ENCODE peak calls at places on chromosomes 11 and 22, in eight cellular contexts. One of them, this sample, is unnamed.

GRCh38 chr11:33980896-33981295 is 70.6 kb upstream of the CAPRIN1 start:
- DNase-seq in heart left ventricle: no peak
- DNase-seq in lower leg skin: no peak
- DNase-seq in A549: no peak
- DNase-seq in right lobe of liver: no peak
- DNase-seq in adrenal gland: no peak
- DNase-seq in breast epithelium: no peak
- DNase-seq in uterus: no peak
- DNase-seq in this sample: no peak

GRCh38 chr11:95939091-95939490 is 15.2 kb upstream of the MTMR2 start:
- DNase-seq in heart left ventricle: no peak
- DNase-seq in lower leg skin: no peak
- DNase-seq in A549: no peak
- DNase-seq in right lobe of liver: no peak
- DNase-seq in adrenal gland: no peak
- DNase-seq in breast epithelium: no peak
- DNase-seq in uterus: no peak
- DNase-seq in this sample: no peak

GRCh38 chr11:119065369-119065768 is 2.2 kb upstream of the VPS11 start:
- DNase-seq in heart left ventricle: no peak
- DNase-seq in lower leg skin: no peak
- DNase-seq in A549: peak
- DNase-seq in right lobe of liver: no peak
- DNase-seq in adrenal gland: no peak
- DNase-seq in breast epithelium: no peak
- DNase-seq in uterus: no peak
- DNase-seq in this sample: no peak

GRCh38 chr22:33789690-33790253 is 130.5 kb downstream of the LARGE1 start:
- DNase-seq in heart left ventricle: no peak
- DNase-seq in lower leg skin: no peak
- DNase-seq in A549: no peak
- DNase-seq in right lobe of liver: no peak
- DNase-seq in adrenal gland: no peak
- DNase-seq in breast epithelium: no peak
- DNase-seq in uterus: no peak
- DNase-seq in this sample: no peak

GRCh38 chr11:126791991-126792390 is 208.6 kb downstream of the KIRREL3 start:
- DNase-seq in heart left ventricle: no peak
- DNase-seq in lower leg skin: no peak
- DNase-seq in A549: no peak
- DNase-seq in right lobe of liver: no peak
- DNase-seq in adrenal gland: no peak
- DNase-seq in breast epithelium: no peak
- DNase-seq in uterus: no peak
- DNase-seq in this sample: no peak

GRCh38 chr11:71555508-71555907 is 7.3 kb downstream of the KRTAP5-9 start:
- DNase-seq in heart left ventricle: no peak
- DNase-seq in lower leg skin: no peak
- DNase-seq in A549: no peak
- DNase-seq in right lobe of liver: no peak
- DNase-seq in adrenal gland: no peak
- DNase-seq in breast epithelium: no peak
- DNase-seq in uterus: no peak
- DNase-seq in this sample: no peak

GRCh38 chr22:17724678-17725464 is 49.4 kb downstream of the BID start:
- DNase-seq in heart left ventricle: no peak
- DNase-seq in lower leg skin: no peak
- DNase-seq in A549: no peak
- DNase-seq in right lobe of liver: no peak
- DNase-seq in adrenal gland: peak
- DNase-seq in breast epithelium: no peak
- DNase-seq in uterus: no peak
- DNase-seq in this sample: no peak

GRCh38 chr11:15937601-15938361 is 418.6 kb downstream of the SOX6 start:
- DNase-seq in heart left ventricle: no peak
- DNase-seq in lower leg skin: no peak
- DNase-seq in A549: no peak
- DNase-seq in right lobe of liver: no peak
- DNase-seq in adrenal gland: no peak
- DNase-seq in breast epithelium: no peak
- DNase-seq in uterus: no peak
- DNase-seq in this sample: no peak

GRCh38 chr11:101840720-101841119 is 74.1 kb upstream of the CEP126 start:
- DNase-seq in heart left ventricle: no peak
- DNase-seq in lower leg skin: no peak
- DNase-seq in A549: no peak
- DNase-seq in right lobe of liver: no peak
- DNase-seq in adrenal gland: no peak
- DNase-seq in breast epithelium: no peak
- DNase-seq in uterus: no peak
- DNase-seq in this sample: no peak

GRCh38 chr22:32545801-32546200 is 71.2 kb downstream of the FBXO7 start:
- DNase-seq in heart left ventricle: no peak
- DNase-seq in lower leg skin: no peak
- DNase-seq in A549: no peak
- DNase-seq in right lobe of liver: no peak
- DNase-seq in adrenal gland: peak
- DNase-seq in breast epithelium: no peak
- DNase-seq in uterus: peak
- DNase-seq in this sample: no peak

GRCh38 chr11:72100462-72100861 is 2.6 kb downstream of the LAMTOR1 start:
- DNase-seq in heart left ventricle: no peak
- DNase-seq in lower leg skin: no peak
- DNase-seq in A549: no peak
- DNase-seq in right lobe of liver: no peak
- DNase-seq in adrenal gland: no peak
- DNase-seq in breast epithelium: no peak
- DNase-seq in uterus: no peak
- DNase-seq in this sample: no peak

GRCh38 chr11:73787051-73787642 is 527 bp upstream of the MRPL48 start:
- DNase-seq in heart left ventricle: no peak
- DNase-seq in lower leg skin: no peak
- DNase-seq in A549: no peak
- DNase-seq in right lobe of liver: no peak
- DNase-seq in adrenal gland: no peak
- DNase-seq in breast epithelium: no peak
- DNase-seq in uterus: no peak
- DNase-seq in this sample: no peak

GRCh38 chr11:47412152-47412746 is 3.9 kb downstream of the SLC39A13 start:
- DNase-seq in heart left ventricle: peak
- DNase-seq in lower leg skin: no peak
- DNase-seq in A549: peak
- DNase-seq in right lobe of liver: peak
- DNase-seq in adrenal gland: peak
- DNase-seq in breast epithelium: no peak
- DNase-seq in uterus: no peak
- DNase-seq in this sample: no peak

GRCh38 chr22:28407645-28408044 is 272.0 kb downstream of the TTC28 start:
- DNase-seq in heart left ventricle: no peak
- DNase-seq in lower leg skin: no peak
- DNase-seq in A549: no peak
- DNase-seq in right lobe of liver: no peak
- DNase-seq in adrenal gland: no peak
- DNase-seq in breast epithelium: no peak
- DNase-seq in uterus: no peak
- DNase-seq in this sample: no peak

GRCh38 chr11:27904358-27905055 is 203.4 kb downstream of the KIF18A start:
- DNase-seq in heart left ventricle: no peak
- DNase-seq in lower leg skin: no peak
- DNase-seq in A549: no peak
- DNase-seq in right lobe of liver: no peak
- DNase-seq in adrenal gland: no peak
- DNase-seq in breast epithelium: no peak
- DNase-seq in uterus: no peak
- DNase-seq in this sample: no peak

GRCh38 chr22:47091241-47091691 is 328.8 kb downstream of the TBC1D22A start:
- DNase-seq in heart left ventricle: no peak
- DNase-seq in lower leg skin: no peak
- DNase-seq in A549: no peak
- DNase-seq in right lobe of liver: no peak
- DNase-seq in adrenal gland: no peak
- DNase-seq in breast epithelium: no peak
- DNase-seq in uterus: no peak
- DNase-seq in this sample: no peak
- H3K4me3 ChIP-seq in heart left ventricle: peak
- H3K4me3 ChIP-seq in lower leg skin: no peak
- H3K4me3 ChIP-seq in A549: no peak
- H3K4me3 ChIP-seq in right lobe of liver: no peak
- H3K4me3 ChIP-seq in adrenal gland: peak
- H3K4me3 ChIP-seq in breast epithelium: peak
- H3K4me3 ChIP-seq in uterus: peak
- H3K4me3 ChIP-seq in this sample: no peak

GRCh38 chr11:12166299-12167092 is 56.1 kb downstream of the MICAL2 start:
- DNase-seq in heart left ventricle: no peak
- DNase-seq in lower leg skin: no peak
- DNase-seq in A549: no peak
- DNase-seq in right lobe of liver: no peak
- DNase-seq in adrenal gland: no peak
- DNase-seq in breast epithelium: no peak
- DNase-seq in uterus: no peak
- DNase-seq in this sample: no peak

GRCh38 chr11:12165237-12165875 is 55.0 kb downstream of the MICAL2 start:
- DNase-seq in heart left ventricle: no peak
- DNase-seq in lower leg skin: no peak
- DNase-seq in A549: no peak
- DNase-seq in right lobe of liver: no peak
- DNase-seq in adrenal gland: no peak
- DNase-seq in breast epithelium: no peak
- DNase-seq in uterus: no peak
- DNase-seq in this sample: no peak

GRCh38 chr11:12169822-12170221 is 59.4 kb downstream of the MICAL2 start:
- DNase-seq in heart left ventricle: no peak
- DNase-seq in lower leg skin: no peak
- DNase-seq in A549: no peak
- DNase-seq in right lobe of liver: no peak
- DNase-seq in adrenal gland: no peak
- DNase-seq in breast epithelium: no peak
- DNase-seq in uterus: no peak
- DNase-seq in this sample: no peak

GRCh38 chr11:12168114-12168513 is 57.7 kb downstream of the MICAL2 start:
- DNase-seq in heart left ventricle: no peak
- DNase-seq in lower leg skin: no peak
- DNase-seq in A549: no peak
- DNase-seq in right lobe of liver: no peak
- DNase-seq in adrenal gland: no peak
- DNase-seq in breast epithelium: no peak
- DNase-seq in uterus: no peak
- DNase-seq in this sample: no peak

DNA sequence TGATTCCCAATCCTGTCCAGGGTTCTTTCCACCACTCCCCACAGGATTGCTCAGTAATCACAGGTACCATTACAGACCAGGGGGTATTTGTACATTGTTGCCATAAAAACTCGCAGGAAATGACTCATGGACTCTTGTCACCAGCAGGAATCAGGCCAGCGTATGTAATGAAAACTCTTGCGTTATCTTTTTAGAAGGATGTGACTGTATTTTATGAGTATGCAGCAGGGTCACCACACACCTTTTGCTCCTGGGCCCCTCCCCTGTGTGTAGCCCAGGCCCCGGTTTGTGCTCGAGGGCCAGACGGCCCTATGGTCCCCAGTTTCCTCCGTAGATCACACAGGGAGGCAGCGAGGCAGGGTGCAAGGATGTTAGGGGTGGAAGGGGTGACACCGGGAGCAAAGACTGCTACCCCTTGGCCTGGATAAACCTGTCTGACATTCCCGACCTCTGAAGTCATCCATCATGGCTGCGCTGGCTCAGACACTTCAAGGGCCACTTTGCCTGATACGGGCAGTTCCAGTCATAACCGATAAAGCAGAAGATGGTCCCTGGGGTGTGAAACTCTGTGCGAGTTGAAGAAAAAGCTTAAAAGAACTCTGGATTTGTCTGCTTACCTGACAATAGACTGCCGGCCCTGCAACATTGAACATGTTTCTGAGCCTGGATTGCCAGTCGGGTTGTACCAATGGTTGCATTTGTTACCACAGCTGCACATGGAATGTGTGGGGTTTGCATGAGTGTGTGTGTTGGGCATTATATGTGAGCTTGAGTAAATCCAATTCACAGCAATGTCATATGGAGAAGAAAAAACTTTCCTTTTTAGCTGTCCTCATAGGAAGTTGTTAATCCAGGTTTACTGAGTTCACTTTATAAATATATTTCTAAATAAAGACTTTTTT is 57.0 kb downstream of the MICAL2 start:
- DNase-seq in heart left ventricle: peak
- DNase-seq in lower leg skin: no peak
- DNase-seq in A549: peak
- DNase-seq in right lobe of liver: no peak
- DNase-seq in adrenal gland: no peak
- DNase-seq in breast epithelium: no peak
- DNase-seq in uterus: no peak
- DNase-seq in this sample: no peak
- TF ChIP-seq POLR2A in heart left ventricle: no peak
- TF ChIP-seq POLR2A in lower leg skin: no peak
- TF ChIP-seq POLR2A in A549: no peak
- TF ChIP-seq POLR2A in right lobe of liver: no peak
- TF ChIP-seq POLR2A in adrenal gland: no peak
- TF ChIP-seq POLR2A in breast epithelium: no peak
- TF ChIP-seq POLR2A in uterus: no peak
- TF ChIP-seq POLR2A in this sample: no peak

GRCh38 chr11:2566223-2567025 is 121.6 kb downstream of the KCNQ1 start:
- DNase-seq in heart left ventricle: peak
- DNase-seq in lower leg skin: no peak
- DNase-seq in A549: no peak
- DNase-seq in right lobe of liver: peak
- DNase-seq in adrenal gland: peak
- DNase-seq in breast epithelium: no peak
- DNase-seq in uterus: no peak
- DNase-seq in this sample: no peak
- TF ChIP-seq CTCF in heart left ventricle: no peak
- TF ChIP-seq CTCF in lower leg skin: no peak
- TF ChIP-seq CTCF in A549: no peak
- TF ChIP-seq CTCF in right lobe of liver: no peak
- TF ChIP-seq CTCF in adrenal gland: no peak
- TF ChIP-seq CTCF in breast epithelium: no peak
- TF ChIP-seq CTCF in uterus: peak
- TF ChIP-seq CTCF in this sample: no peak

DNA sequence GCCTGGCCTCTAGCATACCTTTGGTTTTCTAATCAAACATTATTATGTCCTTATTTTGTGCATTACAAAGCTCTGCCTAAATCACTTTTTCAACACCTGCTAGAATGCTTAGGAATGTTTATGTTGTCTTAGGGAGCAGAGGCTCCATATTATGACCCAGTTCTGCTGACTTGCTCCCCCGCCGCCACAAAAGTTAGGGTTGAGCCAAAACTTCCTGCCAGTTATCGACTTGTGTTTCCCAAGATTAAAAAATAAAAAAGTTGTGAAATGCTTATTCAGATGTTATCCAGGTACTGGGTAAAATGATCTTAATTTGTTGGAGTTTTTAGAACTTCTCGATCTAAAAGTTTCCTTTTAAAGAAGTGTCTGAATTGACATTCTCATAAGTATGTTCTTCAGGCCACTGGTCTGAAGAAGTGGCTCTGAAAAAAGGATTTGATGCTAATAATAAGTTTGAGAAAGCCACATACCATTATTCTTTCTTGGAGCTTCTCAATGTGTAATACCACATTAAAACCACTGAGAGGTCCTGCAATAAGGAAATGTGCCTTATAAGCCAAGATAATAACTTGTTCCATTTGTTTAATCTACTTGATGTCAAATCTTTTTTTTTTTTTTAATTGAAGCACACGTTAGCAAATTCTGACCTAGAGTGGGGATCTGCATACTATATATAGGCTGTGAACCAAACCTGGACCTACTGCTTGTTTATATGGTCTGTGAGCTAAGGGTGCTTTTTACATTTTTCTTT is 2.2 kb downstream of the RNF185 start:
- DNase-seq in heart left ventricle: no peak
- DNase-seq in lower leg skin: no peak
- DNase-seq in A549: no peak
- DNase-seq in right lobe of liver: no peak
- DNase-seq in adrenal gland: no peak
- DNase-seq in breast epithelium: no peak
- DNase-seq in uterus: no peak
- DNase-seq in this sample: no peak
- H3K4me3 ChIP-seq in heart left ventricle: no peak
- H3K4me3 ChIP-seq in lower leg skin: no peak
- H3K4me3 ChIP-seq in A549: no peak
- H3K4me3 ChIP-seq in right lobe of liver: peak
- H3K4me3 ChIP-seq in adrenal gland: no peak
- H3K4me3 ChIP-seq in breast epithelium: no peak
- H3K4me3 ChIP-seq in uterus: no peak
- H3K4me3 ChIP-seq in this sample: no peak

This sample was measured in gastrocnemius medialis.